ENCODE peak calls at places on chromosome X, in seven cellular contexts. A is AG08396, U is Peyer's patch, T is GM04503, M is substantia nigra, Q is HCEC 1CT, Y is NB4. E is an unnamed sample.

GRCh38 chrX:134737721-134738369 is 79.6 kb upstream of the PLAC1 start:
- DNase-seq in A (no peak), U (no peak), T (no peak), M (no peak), Q (no peak), Y (no peak), E (no peak)

GRCh38 chrX:134732152-134732551 is 73.9 kb upstream of the PLAC1 start:
- DNase-seq in A (no peak), U (no peak), T (no peak), M (no peak), Q (no peak), Y (no peak), E (no peak)

GRCh38 chrX:68114573-68115199 is 318.6 kb downstream of the OPHN1 start:
- DNase-seq in A (no peak), U (no peak), T (no peak), M (no peak), Q (peak; percentile 26), Y (peak; percentile 21), E (no peak)

GRCh38 chrX:103629295-103630170 is 758 bp downstream of the TCEAL1 start:
- DNase-seq in A (peak; percentile 36), U (peak; percentile 62), T (no peak), M (peak; percentile 34), Q (peak; percentile 61), Y (peak; percentile 22), E (no peak)

GRCh38 chrX:45669715-45670360 is 469.2 kb upstream of the DIPK2B start:
- DNase-seq in A (peak; percentile 43), U (no peak), T (no peak), M (no peak), Q (peak; percentile 41), Y (no peak), E (no peak)

GRCh38 chrX:70013483-70014222 is 36.1 kb downstream of the AWAT2 start:
- DNase-seq in A (no peak), U (no peak), T (no peak), M (no peak), Q (no peak), Y (no peak), E (no peak)

GRCh38 chrX:94576367-94577004 is 902.5 kb downstream of the FAM133A start:
- DNase-seq in A (no peak), U (no peak), T (no peak), M (no peak), Q (no peak), Y (peak; percentile 0), E (no peak)

GRCh38 chrX:41234962-41235361 is 99.0 kb upstream of the DDX3X start:
- DNase-seq in A (no peak), U (no peak), T (no peak), M (no peak), Q (no peak), Y (no peak), E (no peak)

GRCh38 chrX:46574337-46574940 is 874 bp downstream of the CHST7 start:
- DNase-seq in A (no peak), U (peak; percentile 43), T (no peak), M (no peak), Q (no peak), Y (no peak), E (no peak)